ENCODE peak calls at places on chromosome 20, in four cellular contexts. One of them, this sample, is unnamed.

GRCh38 chr20:48541581-48542071 is 286.2 kb downstream of the PREX1 start:
- DNase-seq in uterus: no peak
- DNase-seq in GM12865: peak
- DNase-seq in endothelial cell: no peak
- DNase-seq in this sample: no peak

GRCh38 chr20:36644032-36644712 is 1.8 kb downstream of the SLA2 start:
- DNase-seq in uterus: no peak
- DNase-seq in GM12865: peak
- DNase-seq in endothelial cell: no peak
- DNase-seq in this sample: peak

GRCh38 chr20:48986899-48987298 is 59.2 kb upstream of the CSE1L start:
- DNase-seq in uterus: no peak
- DNase-seq in GM12865: no peak
- DNase-seq in endothelial cell: no peak
- DNase-seq in this sample: no peak

GRCh38 chr20:49741940-49742339 is 28.3 kb upstream of the B4GALT5 start:
- DNase-seq in uterus: no peak
- DNase-seq in GM12865: no peak
- DNase-seq in endothelial cell: no peak
- DNase-seq in this sample: no peak

GRCh38 chr20:48052492-48052870 is 267.2 kb upstream of the SULF2 start:
- DNase-seq in uterus: no peak
- DNase-seq in GM12865: no peak
- DNase-seq in endothelial cell: no peak
- DNase-seq in this sample: no peak

GRCh38 chr20:63163171-63163570 is 52.8 kb downstream of the YTHDF1 start:
- DNase-seq in uterus: no peak
- DNase-seq in GM12865: no peak
- DNase-seq in endothelial cell: no peak
- DNase-seq in this sample: no peak

GRCh38 chr20:51772236-51772635 is 4.0 kb upstream of the ATP9A start:
- DNase-seq in uterus: no peak
- DNase-seq in GM12865: no peak
- DNase-seq in endothelial cell: no peak
- DNase-seq in this sample: no peak

GRCh38 chr20:50981714-50982048 is 23.1 kb downstream of the MOCS3 start:
- DNase-seq in uterus: no peak
- DNase-seq in GM12865: no peak
- DNase-seq in endothelial cell: no peak
- DNase-seq in this sample: no peak

GRCh38 chr20:35295058-35295457 is 2.8 kb upstream of the FAM83C start:
- DNase-seq in uterus: no peak
- DNase-seq in GM12865: no peak
- DNase-seq in endothelial cell: no peak
- DNase-seq in this sample: no peak

GRCh38 chr20:21174425-21175239 is 48.8 kb downstream of the KIZ start:
- DNase-seq in uterus: no peak
- DNase-seq in GM12865: no peak
- DNase-seq in endothelial cell: no peak
- DNase-seq in this sample: no peak
- TF ChIP-seq CTCF in uterus: no peak
- TF ChIP-seq CTCF in GM12865: no peak
- TF ChIP-seq CTCF in endothelial cell: no peak
- TF ChIP-seq CTCF in this sample: no peak

DNA sequence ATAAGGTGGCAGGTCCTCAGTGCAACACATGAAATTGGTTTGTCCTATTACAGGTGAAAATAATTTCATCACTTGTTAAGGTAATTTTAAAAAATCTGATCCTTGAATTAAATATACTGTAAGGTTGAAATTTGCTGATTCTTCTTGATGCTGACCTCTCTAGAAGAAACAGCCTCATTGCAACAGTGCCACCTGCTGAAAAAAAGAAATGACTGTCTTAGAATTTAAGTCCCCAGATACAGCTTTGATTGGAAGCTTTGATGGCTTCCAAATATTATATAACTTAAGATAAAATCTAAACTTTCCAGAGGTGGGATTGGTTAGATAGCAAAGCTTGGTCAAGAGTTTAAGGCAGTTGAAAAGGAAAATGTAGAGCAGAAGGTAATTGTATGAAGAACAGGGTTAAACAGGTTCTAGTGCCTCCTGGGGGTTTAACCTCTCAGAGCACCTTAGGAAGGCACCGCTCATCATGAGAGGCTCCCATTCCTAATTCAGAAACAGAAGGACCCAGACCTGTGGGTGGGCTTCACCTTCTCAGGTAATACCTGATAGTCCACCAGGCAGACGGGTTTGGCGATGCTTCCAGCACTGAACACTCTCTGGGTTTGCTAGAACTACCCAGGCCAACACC is 401.0 kb downstream of the PAX1 start:
- DNase-seq in uterus: no peak
- DNase-seq in GM12865: no peak
- DNase-seq in endothelial cell: peak
- DNase-seq in this sample: no peak
- TF ChIP-seq CTCF in uterus: peak
- TF ChIP-seq CTCF in GM12865: no peak
- TF ChIP-seq CTCF in endothelial cell: peak
- TF ChIP-seq CTCF in this sample: no peak

DNA sequence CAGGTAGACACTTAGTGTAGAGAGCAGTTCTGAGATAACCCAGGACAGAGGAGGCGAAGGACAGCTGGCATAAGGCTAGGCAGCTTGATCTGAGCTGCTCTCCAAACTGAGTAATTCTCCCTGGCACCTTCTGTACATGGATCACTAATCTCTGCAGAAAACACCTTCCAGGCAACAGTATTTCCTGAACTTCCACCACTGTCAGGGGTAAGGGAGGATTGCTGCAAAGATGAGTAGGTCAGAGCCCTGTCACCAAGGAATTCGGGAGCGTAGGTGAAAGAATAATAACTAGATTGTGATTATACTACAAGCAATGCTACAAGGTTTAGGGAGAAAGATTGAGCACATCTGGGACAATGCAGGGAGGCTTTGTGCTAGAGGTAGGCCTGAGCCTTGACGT is 1.9 kb downstream of the HM13 start:
- DNase-seq in uterus: no peak
- DNase-seq in GM12865: no peak
- DNase-seq in endothelial cell: no peak
- DNase-seq in this sample: no peak
- TF ChIP-seq CTCF in uterus: no peak
- TF ChIP-seq CTCF in GM12865: no peak
- TF ChIP-seq CTCF in endothelial cell: no peak
- TF ChIP-seq CTCF in this sample: no peak

GRCh38 chr20:57047281-57048026 is 219.0 kb downstream of the BMP7 start:
- DNase-seq in uterus: no peak
- DNase-seq in GM12865: no peak
- DNase-seq in endothelial cell: peak
- DNase-seq in this sample: no peak
- TF ChIP-seq CTCF in uterus: no peak
- TF ChIP-seq CTCF in GM12865: no peak
- TF ChIP-seq CTCF in endothelial cell: no peak
- TF ChIP-seq CTCF in this sample: no peak

GRCh38 chr20:15232243-15232642 is 894.8 kb upstream of the FLRT3 start:
- DNase-seq in uterus: no peak
- DNase-seq in GM12865: no peak
- DNase-seq in endothelial cell: no peak
- DNase-seq in this sample: no peak

GRCh38 chr20:15239542-15240206 is 902.3 kb upstream of the FLRT3 start:
- DNase-seq in uterus: no peak
- DNase-seq in GM12865: no peak
- DNase-seq in endothelial cell: no peak
- DNase-seq in this sample: no peak

GRCh38 chr20:15235799-15236198 is 898.4 kb upstream of the FLRT3 start:
- DNase-seq in uterus: no peak
- DNase-seq in GM12865: no peak
- DNase-seq in endothelial cell: no peak
- DNase-seq in this sample: no peak

GRCh38 chr20:15240801-15241200 is 903.4 kb upstream of the FLRT3 start:
- DNase-seq in uterus: no peak
- DNase-seq in GM12865: no peak
- DNase-seq in endothelial cell: no peak
- DNase-seq in this sample: no peak

DNA sequence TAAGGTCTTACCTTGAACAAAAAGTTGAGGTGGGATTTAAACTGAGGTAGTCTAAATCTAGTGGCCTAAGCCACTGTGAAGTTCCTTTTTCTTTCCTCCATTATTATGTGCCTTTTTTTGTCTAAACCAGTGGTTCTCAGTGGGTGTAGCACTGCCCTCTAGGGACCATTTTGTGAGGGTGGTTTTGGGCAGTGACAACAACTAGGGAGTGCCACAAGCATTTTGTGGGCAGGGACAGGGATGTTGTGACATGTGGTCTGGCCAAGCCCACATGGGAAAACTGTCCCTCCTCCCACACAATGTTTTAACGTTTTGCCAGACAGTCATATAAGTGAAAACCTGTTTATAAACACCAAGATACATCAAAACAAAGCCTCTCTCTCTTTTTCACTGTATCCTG is 899.4 kb upstream of the FLRT3 start:
- DNase-seq in uterus: no peak
- DNase-seq in GM12865: peak
- DNase-seq in endothelial cell: peak
- DNase-seq in this sample: no peak
- TF ChIP-seq CTCF in uterus: no peak
- TF ChIP-seq CTCF in GM12865: peak
- TF ChIP-seq CTCF in endothelial cell: peak
- TF ChIP-seq CTCF in this sample: no peak

GRCh38 chr20:16701296-16701695 is 28.5 kb upstream of the SNRPB2 start:
- DNase-seq in uterus: no peak
- DNase-seq in GM12865: peak
- DNase-seq in endothelial cell: peak
- DNase-seq in this sample: no peak
- TF ChIP-seq CTCF in uterus: no peak
- TF ChIP-seq CTCF in GM12865: peak
- TF ChIP-seq CTCF in endothelial cell: peak
- TF ChIP-seq CTCF in this sample: peak

DNA sequence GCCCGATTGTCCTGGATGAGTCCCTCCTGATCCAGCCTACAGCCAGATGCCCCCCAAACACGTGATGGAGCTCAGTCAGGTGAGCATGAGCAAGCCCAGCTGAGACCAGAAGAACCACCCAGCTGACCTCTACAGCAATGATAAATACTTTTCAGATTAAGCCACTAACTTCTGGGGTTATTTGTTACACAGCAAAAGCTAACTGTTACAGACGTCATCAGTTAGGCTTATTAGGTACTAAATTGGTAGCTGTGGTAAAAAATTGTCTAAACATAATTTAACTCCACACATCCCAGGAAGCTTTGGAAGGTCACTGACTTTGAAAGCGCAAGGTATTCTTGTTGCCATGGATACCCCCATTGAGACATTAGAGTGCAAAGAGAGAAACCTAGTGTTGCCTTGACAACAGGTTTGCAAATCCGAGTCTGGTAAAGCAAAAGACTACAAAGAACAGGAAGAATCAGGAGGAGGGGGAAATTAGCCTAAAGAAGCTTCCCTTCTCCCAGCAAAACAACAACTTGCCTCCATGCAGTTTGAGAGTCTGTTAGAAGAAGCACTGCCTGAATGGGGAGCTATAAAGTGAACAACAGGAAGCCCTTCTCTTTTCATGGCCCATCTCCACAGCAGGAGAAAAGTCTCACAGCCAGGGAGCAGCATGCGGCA is 41.8 kb upstream of the ZNF831 start:
- DNase-seq in uterus: no peak
- DNase-seq in GM12865: no peak
- DNase-seq in endothelial cell: no peak
- DNase-seq in this sample: no peak
- TF ChIP-seq CTCF in uterus: no peak
- TF ChIP-seq CTCF in GM12865: no peak
- TF ChIP-seq CTCF in endothelial cell: no peak
- TF ChIP-seq CTCF in this sample: no peak

This sample was measured in natural killer cell.